ENCODE peak calls at places on chromosomes 1 and 21, in nine cellular contexts. I, W, V, X, A, H, J, M and U are unnamed samples.

GRCh38 chr1:193769609-193770008 is 583.2 kb upstream of the B3GALT2 start:
- DNase-seq in I (no peak), W (no peak), V (no peak), X (no peak), A (no peak), H (no peak), J (no peak), M (no peak), U (no peak)

GRCh38 chr1:33055210-33055991 is 18.7 kb upstream of the AK2 start:
- DNase-seq in I (peak), W (peak), V (no peak), X (peak), A (peak), H (peak), J (peak), M (peak), U (peak)

GRCh38 chr1:23122023-23122738 is 46.5 kb downstream of the LUZP1 start:
- DNase-seq in I (peak), W (peak), V (peak), X (no peak), A (no peak), H (peak), J (peak), M (no peak), U (no peak)

GRCh38 chr1:167121375-167122120 is 27.7 kb downstream of the STYXL2 start:
- DNase-seq in I (no peak), W (peak), V (no peak), X (peak), A (no peak), H (peak), J (peak), M (peak), U (peak)

GRCh38 chr1:5890346-5891106 is 101.7 kb downstream of the NPHP4 start:
- DNase-seq in I (no peak), W (no peak), V (no peak), X (no peak), A (no peak), H (no peak), J (no peak), M (no peak), U (no peak)

GRCh38 chr1:22739648-22740385 is 29.2 kb downstream of the EPHB2 start:
- DNase-seq in I (peak), W (peak), V (no peak), X (no peak), A (no peak), H (no peak), J (no peak), M (no peak), U (no peak)

GRCh38 chr21:30924171-30924680 is 42.8 kb upstream of the KRTAP11-1 start:
- DNase-seq in I (no peak), W (no peak), V (no peak), X (no peak), A (no peak), H (no peak), J (no peak), M (no peak), U (no peak)

GRCh38 chr1:21541835-21542234 is 32.6 kb downstream of the ALPL start:
- DNase-seq in I (peak), W (no peak), V (no peak), X (no peak), A (no peak), H (no peak), J (no peak), M (no peak), U (no peak)

GRCh38 chr1:182444497-182444896 is 5.4 kb upstream of the RGSL1 start:
- DNase-seq in I (no peak), W (no peak), V (no peak), X (no peak), A (no peak), H (no peak), J (no peak), M (no peak), U (no peak)

GRCh38 chr1:109712321-109712864 is 342 bp downstream of the GSTM5 start:
- DNase-seq in I (no peak), W (no peak), V (no peak), X (no peak), A (no peak), H (no peak), J (no peak), M (no peak), U (no peak)

GRCh38 chr1:245682638-245683376 is 528.0 kb downstream of the KIF26B start:
- DNase-seq in I (peak), W (no peak), V (no peak), X (no peak), A (no peak), H (no peak), J (no peak), M (peak), U (no peak)

GRCh38 chr1:229229721-229230135 is 41.2 kb upstream of the RAB4A start:
- DNase-seq in I (no peak), W (no peak), V (peak), X (no peak), A (no peak), H (no peak), J (no peak), M (no peak), U (no peak)

GRCh38 chr1:8603220-8603616 is 214.2 kb downstream of the RERE start:
- DNase-seq in I (peak), W (no peak), V (no peak), X (no peak), A (no peak), H (no peak), J (no peak), M (no peak), U (no peak)

GRCh38 chr1:204889681-204890373 is 19.2 kb downstream of the NFASC start:
- DNase-seq in I (no peak), W (no peak), V (no peak), X (no peak), A (no peak), H (no peak), J (no peak), M (peak), U (no peak)

GRCh38 chr21:26136686-26137085 is 33.9 kb downstream of the APP start:
- DNase-seq in I (no peak), W (no peak), V (no peak), X (no peak), A (peak), H (no peak), J (no peak), M (no peak), U (no peak)

GRCh38 chr1:23463286-23463685 is 20.7 kb downstream of the ASAP3 start:
- DNase-seq in I (no peak), W (no peak), V (no peak), X (no peak), A (no peak), H (no peak), J (no peak), M (no peak), U (no peak)

GRCh38 chr21:34037446-34037845 is 35.9 kb upstream of the MRPS6 start:
- DNase-seq in I (peak), W (peak), V (no peak), X (no peak), A (no peak), H (peak), J (no peak), M (no peak), U (no peak)

GRCh38 chr1:240117202-240117769 is 25.6 kb downstream of the FMN2 start:
- DNase-seq in I (no peak), W (no peak), V (no peak), X (no peak), A (no peak), H (no peak), J (no peak), M (no peak), U (no peak)

GRCh38 chr1:22176258-22176657 is 33.4 kb upstream of the WNT4 start:
- DNase-seq in I (no peak), W (peak), V (no peak), X (no peak), A (peak), H (no peak), J (no peak), M (no peak), U (no peak)

GRCh38 chr1:10761503-10762152 is 34.8 kb downstream of the CASZ1 start:
- DNase-seq in I (no peak), W (peak), V (no peak), X (no peak), A (no peak), H (peak), J (peak), M (no peak), U (no peak)

GRCh38 chr1:8464987-8465386 is 147.1 kb downstream of the SLC45A1 start:
- DNase-seq in I (peak), W (no peak), V (no peak), X (no peak), A (no peak), H (no peak), J (no peak), M (no peak), U (no peak)

GRCh38 chr21:38470762-38471161 is 27.5 kb downstream of the ERG start:
- DNase-seq in I (no peak), W (peak), V (no peak), X (no peak), A (no peak), H (peak), J (no peak), M (no peak), U (no peak)

GRCh38 chr1:19765623-19766022 is 34.1 kb downstream of the TMCO4 start:
- DNase-seq in I (peak), W (peak), V (no peak), X (no peak), A (no peak), H (peak), J (peak), M (no peak), U (no peak)

GRCh38 chr1:153609585-153609907 is 3.4 kb downstream of the S100A16 start:
- DNase-seq in I (no peak), W (no peak), V (no peak), X (no peak), A (no peak), H (no peak), J (no peak), M (no peak), U (no peak)

GRCh38 chr1:153612111-153612754 is 704 bp downstream of the S100A16 start:
- DNase-seq in I (no peak), W (no peak), V (no peak), X (no peak), A (no peak), H (no peak), J (no peak), M (no peak), U (no peak)

GRCh38 chr1:153610334-153611023 is 2.5 kb downstream of the S100A16 start:
- DNase-seq in I (peak), W (peak), V (no peak), X (no peak), A (no peak), H (peak), J (peak), M (peak), U (no peak)

GRCh38 chr1:153611356-153611755 is 1.6 kb downstream of the S100A16 start:
- DNase-seq in I (no peak), W (peak), V (no peak), X (no peak), A (no peak), H (no peak), J (no peak), M (no peak), U (no peak)

GRCh38 chr1:153611024-153611352 is 1.9 kb downstream of the S100A16 start:
- DNase-seq in I (no peak), W (peak), V (no peak), X (no peak), A (no peak), H (peak), J (peak), M (no peak), U (no peak)
- H3K4me3 ChIP-seq in I (peak), W (peak), V (peak), X (no peak), A (no peak), H (peak), J (peak), M (no peak), U (no peak)

GRCh38 chr1:107058245-107059032 is 2.0 kb downstream of the PRMT6 start:
- DNase-seq in I (no peak), W (no peak), V (no peak), X (no peak), A (no peak), H (no peak), J (no peak), M (no peak), U (no peak)
- H3K4me3 ChIP-seq in I (no peak), W (peak), V (peak), X (no peak), A (peak), H (peak), J (peak), M (peak), U (peak)

DNA sequence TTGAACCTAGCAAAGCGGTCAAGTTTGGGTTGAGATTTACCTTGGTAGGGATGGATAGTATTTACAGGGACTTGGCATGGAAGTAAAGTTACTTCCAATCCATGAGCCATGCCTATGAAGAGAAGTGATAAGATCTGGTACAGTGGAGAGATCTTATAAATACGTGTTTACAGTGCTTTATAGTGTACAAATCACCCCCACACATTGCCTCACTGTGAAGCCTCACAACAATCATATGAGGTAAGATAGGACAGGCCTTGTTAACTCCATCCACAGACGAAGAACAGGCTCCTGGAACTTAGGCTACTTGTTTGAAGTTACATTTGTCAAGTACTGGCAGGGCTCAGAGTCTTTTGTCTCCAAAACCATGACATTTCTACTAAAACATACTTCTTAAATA is 159.8 kb downstream of the PLPPR4 start:
- DNase-seq in I (no peak), W (no peak), V (no peak), X (no peak), A (no peak), H (no peak), J (no peak), M (no peak), U (no peak)
- H3K4me3 ChIP-seq in I (no peak), W (no peak), V (no peak), X (no peak), A (no peak), H (no peak), J (no peak), M (no peak), U (no peak)

DNA sequence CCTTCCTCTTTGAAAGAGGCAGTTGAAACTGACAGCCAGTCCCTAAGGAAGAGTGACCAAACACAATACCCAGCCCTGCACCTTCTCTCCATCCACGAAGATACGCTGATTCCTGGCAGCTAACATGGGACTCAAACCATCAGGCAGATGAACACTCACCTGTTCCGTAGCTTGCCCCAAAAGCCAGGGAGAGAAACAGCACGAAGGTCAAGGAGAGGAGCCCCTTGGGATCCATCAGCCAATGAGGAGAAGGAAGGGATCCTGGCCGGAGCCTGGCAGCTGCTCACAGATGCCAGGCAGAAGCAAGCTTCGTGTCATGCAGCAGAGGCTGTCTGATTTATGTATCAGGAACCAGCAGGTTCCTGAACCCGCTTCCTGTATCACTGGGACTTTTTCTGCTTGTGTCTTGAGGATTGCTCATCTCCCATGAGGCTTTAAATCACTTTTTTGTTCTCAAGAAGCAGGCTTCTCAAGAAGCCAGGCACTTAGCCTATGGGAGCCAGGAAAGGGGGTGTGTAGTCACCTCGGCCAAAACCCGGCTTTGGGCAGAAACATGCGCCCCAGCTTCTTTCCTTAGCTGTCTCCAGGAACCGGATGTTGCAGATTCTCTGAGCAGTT is at the start of gene SLAMF1:
- DNase-seq in I (no peak), W (no peak), V (no peak), X (peak), A (peak), H (no peak), J (no peak), M (no peak), U (peak)
- H3K4me3 ChIP-seq in I (no peak), W (no peak), V (no peak), X (peak), A (peak), H (no peak), J (no peak), M (no peak), U (peak)

GRCh38 chr1:114695430-114696093 is at the start of gene AMPD1:
- DNase-seq in I (peak), W (peak), V (no peak), X (no peak), A (no peak), H (peak), J (no peak), M (no peak), U (no peak)
- H3K4me3 ChIP-seq in I (no peak), W (no peak), V (no peak), X (no peak), A (no peak), H (no peak), J (no peak), M (no peak), U (no peak)

DNA sequence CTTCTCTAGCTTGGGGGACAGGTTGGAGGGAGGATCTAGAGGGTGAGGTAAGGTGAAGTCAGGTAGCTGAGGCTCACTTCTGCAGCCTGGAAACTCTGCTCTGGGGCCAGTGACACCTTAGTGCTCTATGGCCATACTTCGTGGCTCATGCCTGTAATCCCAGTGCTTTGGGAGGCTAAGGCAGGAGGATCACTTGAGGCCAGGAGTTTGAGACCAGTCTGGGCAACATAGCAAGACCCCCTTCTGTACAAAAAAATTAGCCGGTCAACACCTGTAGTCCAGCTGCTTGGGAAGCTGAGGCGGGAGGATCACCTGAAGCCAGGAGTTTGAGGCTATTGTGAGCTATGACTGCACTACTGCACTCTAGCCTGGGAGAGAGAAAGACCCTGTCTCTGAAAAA is 5.8 kb downstream of the LMNA start:
- DNase-seq in I (no peak), W (no peak), V (no peak), X (no peak), A (no peak), H (no peak), J (no peak), M (no peak), U (no peak)
- H3K4me3 ChIP-seq in I (no peak), W (no peak), V (peak), X (no peak), A (no peak), H (peak), J (peak), M (no peak), U (no peak)

GRCh38 chr21:45481566-45481965 is 60.7 kb downstream of the SLC19A1 start:
- DNase-seq in I (no peak), W (no peak), V (no peak), X (no peak), A (no peak), H (no peak), J (no peak), M (no peak), U (no peak)

GRCh38 chr21:45480701-45481500 is 61.3 kb downstream of the SLC19A1 start:
- DNase-seq in I (no peak), W (no peak), V (no peak), X (no peak), A (no peak), H (no peak), J (no peak), M (no peak), U (no peak)

GRCh38 chr21:45481977-45482898 is 60.0 kb downstream of the SLC19A1 start:
- DNase-seq in I (no peak), W (no peak), V (no peak), X (no peak), A (no peak), H (no peak), J (no peak), M (no peak), U (no peak)

GRCh38 chr21:45484318-45484717 is 57.9 kb downstream of the SLC19A1 start:
- DNase-seq in I (no peak), W (no peak), V (no peak), X (no peak), A (no peak), H (no peak), J (no peak), M (no peak), U (no peak)

DNA sequence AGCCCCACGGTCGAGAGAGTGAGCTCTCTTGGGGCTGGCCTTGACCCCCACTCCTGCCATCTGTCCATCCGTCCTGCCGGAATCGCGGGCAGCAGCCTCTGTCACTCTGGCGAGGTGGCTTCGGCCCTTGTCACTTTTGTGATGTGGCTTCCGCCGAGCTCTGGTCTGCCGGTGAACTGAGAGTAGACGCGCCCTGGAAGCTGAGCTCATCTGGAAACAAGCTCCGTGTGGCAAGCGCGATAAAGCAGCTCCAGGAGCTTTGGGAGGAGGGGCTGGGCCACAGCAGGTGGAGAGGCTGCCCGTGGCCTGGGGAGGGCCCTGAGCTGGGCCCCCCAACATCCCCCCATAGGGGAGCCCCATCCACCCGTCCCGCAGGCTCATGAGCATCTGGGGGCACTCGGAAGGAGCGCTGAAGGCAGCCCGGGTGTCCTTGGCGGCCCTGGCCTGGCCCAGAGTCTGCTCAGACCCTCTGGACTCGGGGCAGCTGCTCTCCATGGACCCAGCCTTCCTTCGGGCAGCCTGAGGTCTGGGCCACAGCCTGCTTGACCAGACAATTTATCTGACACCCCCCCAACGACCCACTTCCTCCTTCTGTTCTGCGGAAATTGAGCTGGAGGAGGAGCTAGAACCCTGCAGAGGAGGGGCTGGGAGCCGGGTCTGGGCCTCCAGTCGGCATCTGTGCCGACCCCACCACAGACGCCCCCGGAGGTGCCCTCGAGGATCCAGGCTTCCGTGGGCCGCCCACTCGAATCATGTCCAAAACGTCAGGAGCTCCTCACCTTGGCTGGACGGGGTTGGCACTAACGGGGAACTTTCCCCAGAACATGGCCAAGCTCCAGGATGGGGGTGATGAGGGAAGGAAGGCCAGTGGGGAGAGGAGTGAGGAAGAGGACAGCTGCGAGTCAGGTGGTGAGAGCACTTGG is 59.1 kb downstream of the SLC19A1 start:
- DNase-seq in I (no peak), W (no peak), V (no peak), X (peak), A (no peak), H (no peak), J (no peak), M (no peak), U (peak)
- H3K4me3 ChIP-seq in I (no peak), W (no peak), V (no peak), X (peak), A (no peak), H (no peak), J (no peak), M (no peak), U (no peak)

DNA sequence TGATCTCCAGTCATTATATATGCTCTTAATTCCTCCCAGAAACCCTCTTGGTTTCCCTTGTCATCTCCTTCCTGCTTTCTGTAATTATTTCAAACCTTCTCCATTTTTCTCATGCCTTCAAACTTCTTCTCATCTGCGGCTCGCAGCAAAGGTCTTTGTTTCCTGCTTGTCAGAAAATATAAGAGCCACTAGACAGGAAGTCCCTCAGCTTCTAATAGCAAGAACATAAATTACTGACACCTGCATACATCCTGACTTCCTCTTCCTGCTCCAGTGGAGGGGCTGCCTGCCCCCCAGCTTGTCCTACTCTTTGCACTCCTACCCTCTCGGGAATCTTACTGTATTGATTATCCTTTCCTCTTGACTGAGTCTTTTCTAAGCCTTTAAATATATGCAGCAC is 124.6 kb upstream of the NGF start:
- DNase-seq in I (no peak), W (no peak), V (no peak), X (no peak), A (no peak), H (no peak), J (no peak), M (no peak), U (no peak)
- H3K4me3 ChIP-seq in I (no peak), W (no peak), V (no peak), X (no peak), A (no peak), H (no peak), J (no peak), M (no peak), U (no peak)